ENCODE peak calls at places on chromosomes 13 and 19, in five cellular contexts. F, A, R, V and Y are unnamed samples.

GRCh38 chr13:59374720-59375119 is 789.0 kb downstream of the DIAPH3 start:
- DNase-seq in F (no peak), A (no peak), R (no peak), V (no peak), Y (no peak)

GRCh38 chr19:51511353-51511752 is 9.8 kb upstream of the SIGLEC12 start:
- DNase-seq in F (no peak), A (no peak), R (no peak), V (no peak), Y (no peak)

GRCh38 chr19:12769689-12770088 is 5.7 kb downstream of the HOOK2 start:
- DNase-seq in F (no peak), A (peak), R (peak), V (no peak), Y (no peak)

GRCh38 chr19:17482877-17483604 is 12.7 kb downstream of the SLC27A1 start:
- DNase-seq in F (no peak), A (no peak), R (no peak), V (no peak), Y (no peak)

GRCh38 chr19:33440682-33441081 is 67.2 kb downstream of the CEBPG start:
- DNase-seq in F (no peak), A (no peak), R (no peak), V (no peak), Y (no peak)

GRCh38 chr13:33193428-33193974 is 92.1 kb downstream of the STARD13 start:
- DNase-seq in F (peak), A (no peak), R (no peak), V (no peak), Y (no peak)

GRCh38 chr13:35888327-35888940 is 242.7 kb downstream of the DCLK1 start:
- DNase-seq in F (peak), A (peak), R (no peak), V (no peak), Y (no peak)

GRCh38 chr13:113936166-113936565 is 37.7 kb downstream of the C13orf46 start:
- DNase-seq in F (no peak), A (no peak), R (no peak), V (no peak), Y (no peak)

GRCh38 chr13:44627441-44627840 is 51.3 kb upstream of the TSC22D1 start:
- DNase-seq in F (peak), A (no peak), R (no peak), V (no peak), Y (no peak)

GRCh38 chr13:33676700-33677048 is 141.3 kb upstream of the RFC3 start:
- DNase-seq in F (peak), A (peak), R (no peak), V (no peak), Y (peak)

GRCh38 chr13:34941835-34942731 is at the start of gene NBEA:
- DNase-seq in F (peak), A (peak), R (peak), V (peak), Y (peak)

GRCh38 chr13:30711375-30711774 is 24.0 kb upstream of the ALOX5AP start:
- DNase-seq in F (peak), A (no peak), R (no peak), V (no peak), Y (no peak)

GRCh38 chr13:71786815-71787214 is 80.2 kb downstream of the DACH1 start:
- DNase-seq in F (no peak), A (no peak), R (no peak), V (no peak), Y (no peak)

GRCh38 chr13:40536443-40537113 is 129.9 kb downstream of the FOXO1 start:
- DNase-seq in F (no peak), A (no peak), R (no peak), V (no peak), Y (peak)

GRCh38 chr13:113141591-113141950 is 16.9 kb upstream of the PROZ start:
- DNase-seq in F (no peak), A (no peak), R (no peak), V (no peak), Y (no peak)

GRCh38 chr13:37014609-37015008 is 14.0 kb downstream of the EXOSC8 start:
- DNase-seq in F (peak), A (no peak), R (no peak), V (no peak), Y (no peak)

GRCh38 chr13:46908511-46908910 is 11.7 kb upstream of the HTR2A start:
- DNase-seq in F (peak), A (no peak), R (no peak), V (no peak), Y (no peak)

GRCh38 chr13:21240586-21240985 is 64.1 kb downstream of the MRPL57 start:
- DNase-seq in F (peak), A (no peak), R (no peak), V (no peak), Y (no peak)

GRCh38 chr19:1001538-1002166 is 1.4 kb downstream of the GRIN3B start:
- DNase-seq in F (peak), A (no peak), R (peak), V (peak), Y (no peak)

GRCh38 chr13:21925720-21926119 is 254.8 kb downstream of the FGF9 start:
- DNase-seq in F (no peak), A (no peak), R (no peak), V (no peak), Y (no peak)

GRCh38 chr13:113918981-113919646 is 54.8 kb downstream of the C13orf46 start:
- DNase-seq in F (peak), A (no peak), R (no peak), V (no peak), Y (no peak)

GRCh38 chr13:98585946-98586345 is 9.0 kb upstream of the STK24 start:
- DNase-seq in F (no peak), A (no peak), R (no peak), V (no peak), Y (no peak)

GRCh38 chr19:21022996-21023395 is 2.5 kb downstream of the ZNF430 start:
- DNase-seq in F (peak), A (no peak), R (no peak), V (no peak), Y (no peak)

GRCh38 chr19:18839465-18840287 is 7.9 kb downstream of the UPF1 start:
- DNase-seq in F (no peak), A (no peak), R (no peak), V (no peak), Y (no peak)

GRCh38 chr19:38990949-38991697 is 15.6 kb upstream of the FBXO17 start:
- DNase-seq in F (peak), A (no peak), R (no peak), V (no peak), Y (no peak)

GRCh38 chr19:36152061-36152885 is at the start of gene COX7A1:
- DNase-seq in F (peak), A (no peak), R (no peak), V (no peak), Y (no peak)